ENCODE peak calls at places on chromosomes 7 and 10, in five cellular contexts. C is heart left ventricle, V is lower leg skin, W is A549, K is spleen. Z is an unnamed sample.

GRCh38 chr10:123427386-123427785 is 238.8 kb upstream of the GPR26 start:
- DNase-seq in C (no peak), V (no peak), W (peak; percentile 38), K (no peak), Z (no peak)

GRCh38 chr10:76230866-76231257 is 799.4 kb downstream of the LRMDA start:
- DNase-seq in C (no peak), V (no peak), W (no peak), K (no peak), Z (no peak)

GRCh38 chr10:4656576-4657194 is 169.3 kb upstream of the AKR1E2 start:
- DNase-seq in C (peak; percentile 66), V (peak; percentile 60), W (peak; percentile 34), K (peak; percentile 76), Z (peak; percentile 72)

GRCh38 chr7:64625114-64626082 is 40.5 kb upstream of the ZNF107 start:
- DNase-seq in C (no peak), V (no peak), W (no peak), K (no peak), Z (no peak)

GRCh38 chr7:128672927-128673517 is 930 bp downstream of the GARIN1A start:
- DNase-seq in C (no peak), V (no peak), W (no peak), K (no peak), Z (no peak)

GRCh38 chr7:39691821-39692220 is 68.4 kb downstream of the RALA start:
- DNase-seq in C (no peak), V (no peak), W (no peak), K (no peak), Z (no peak)

GRCh38 chr10:79171504-79171903 is 102.7 kb downstream of the ZMIZ1 start:
- DNase-seq in C (no peak), V (no peak), W (no peak), K (no peak), Z (no peak)

GRCh38 chr7:93176961-93177580 is 28.9 kb upstream of the SAMD9L start:
- DNase-seq in C (no peak), V (no peak), W (no peak), K (no peak), Z (no peak)

GRCh38 chr10:128604025-128604424 is 477.8 kb upstream of the MKI67 start:
- DNase-seq in C (no peak), V (no peak), W (no peak), K (no peak), Z (peak; percentile 36)

GRCh38 chr10:131015271-131015670 is 296.2 kb downstream of the TCERG1L start:
- DNase-seq in C (no peak), V (no peak), W (no peak), K (no peak), Z (no peak)

GRCh38 chr7:135601182-135601581 is 43.5 kb downstream of the NUP205 start:
- DNase-seq in C (no peak), V (no peak), W (no peak), K (no peak), Z (no peak)

GRCh38 chr10:29735628-29736324 is 101.0 kb upstream of the SVIL start:
- DNase-seq in C (peak; percentile 84), V (peak; percentile 80), W (peak; percentile 95), K (peak; percentile 97), Z (peak; percentile 92)
- TF ChIP-seq POLR2A in C (peak; percentile 33), V (no peak), W (no peak), K (no peak), Z (peak; percentile 67)

GRCh38 chr7:112940314-112940732 is 146.3 kb downstream of the GPR85 start:
- DNase-seq in C (no peak), V (no peak), W (no peak), K (no peak), Z (no peak)
- TF ChIP-seq POLR2A in C (no peak), V (no peak), W (no peak), K (no peak), Z (no peak)

DNA sequence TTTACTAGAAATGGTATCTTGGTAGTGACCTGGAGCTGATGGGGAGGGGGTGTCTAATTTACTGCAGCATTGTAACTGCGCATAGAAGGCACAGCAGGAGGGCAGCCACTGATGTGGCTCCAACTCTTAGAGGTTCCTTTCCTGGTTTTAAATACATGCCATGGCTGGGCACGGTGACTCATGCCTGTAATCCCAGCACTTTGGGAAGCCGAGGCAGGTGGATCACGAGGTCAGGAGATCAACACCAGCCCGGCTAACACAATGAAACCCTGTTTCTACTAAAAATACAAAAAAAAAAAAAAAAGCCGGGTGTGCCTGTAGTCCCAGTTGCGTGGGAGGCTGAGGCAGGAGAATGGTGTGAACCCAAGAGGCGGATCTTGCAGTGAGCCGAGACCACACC is 19.2 kb upstream of the SEC61G start:
- DNase-seq in C (no peak), V (no peak), W (no peak), K (no peak), Z (no peak)
- TF ChIP-seq POLR2A in C (no peak), V (no peak), W (no peak), K (no peak), Z (no peak)

GRCh38 chr10:35426657-35427056 is 90.3 kb downstream of the CCNY start:
- DNase-seq in C (no peak), V (no peak), W (no peak), K (no peak), Z (no peak)
- TF ChIP-seq POLR2A in C (no peak), V (no peak), W (no peak), K (no peak), Z (no peak)

GRCh38 chr10:84293574-84294016 is 34.8 kb upstream of the CCSER2 start:
- DNase-seq in C (no peak), V (no peak), W (no peak), K (no peak), Z (no peak)

GRCh38 chr10:84298077-84298476 is 30.3 kb upstream of the CCSER2 start:
- DNase-seq in C (no peak), V (no peak), W (no peak), K (no peak), Z (no peak)

GRCh38 chr10:84293171-84293570 is 35.2 kb upstream of the CCSER2 start:
- DNase-seq in C (no peak), V (no peak), W (no peak), K (no peak), Z (no peak)

GRCh38 chr10:84294766-84295447 is 33.5 kb upstream of the CCSER2 start:
- DNase-seq in C (no peak), V (no peak), W (no peak), K (no peak), Z (no peak)

DNA sequence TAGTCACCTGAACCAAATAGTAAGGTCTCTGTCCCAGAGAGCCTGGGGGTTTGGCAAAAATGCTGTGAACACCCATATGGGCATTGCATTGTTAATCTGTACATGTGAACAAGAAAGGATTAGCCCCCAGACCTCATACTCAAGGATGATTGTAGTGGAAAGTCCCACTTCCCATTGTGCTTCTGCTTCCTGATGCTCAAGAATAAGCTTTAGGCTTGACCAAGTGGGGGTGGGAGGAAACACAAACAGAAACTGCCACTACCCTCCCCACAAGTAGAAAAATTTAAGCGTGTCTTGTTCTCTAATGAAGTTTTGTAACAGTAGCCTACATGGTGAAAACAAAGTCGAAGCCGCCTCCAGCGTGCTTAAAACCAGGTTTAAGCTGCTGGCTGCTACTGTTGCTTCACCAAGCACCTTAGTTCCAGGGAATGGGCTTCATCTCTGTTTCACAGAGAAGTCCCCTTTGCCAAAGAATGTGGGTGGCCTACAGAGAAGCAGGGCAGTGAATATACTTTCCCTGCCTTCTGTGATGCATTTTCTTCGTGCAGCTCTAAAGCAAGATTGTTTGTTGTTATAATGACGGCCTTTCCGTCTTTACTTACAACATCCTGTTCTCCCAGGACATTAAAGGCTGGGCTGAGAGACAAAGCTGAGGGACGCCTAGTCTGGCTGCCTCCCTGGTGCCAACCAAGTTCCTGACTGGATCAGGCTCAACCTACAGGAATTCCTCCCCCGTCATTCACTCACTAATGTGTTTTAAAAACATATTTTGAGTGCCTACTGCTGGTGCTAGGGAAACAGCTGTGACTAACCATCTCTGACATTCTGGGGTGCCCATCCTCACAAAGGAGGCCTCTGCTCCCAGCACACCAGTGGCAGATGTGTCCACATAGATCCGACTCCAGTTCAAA is 32.1 kb upstream of the CCSER2 start:
- DNase-seq in C (no peak), V (no peak), W (no peak), K (no peak), Z (no peak)
- TF ChIP-seq POLR2A in C (no peak), V (no peak), W (no peak), K (no peak), Z (no peak)

GRCh38 chr7:87312215-87312865 is 33.1 kb upstream of the CROT start:
- DNase-seq in C (no peak), V (peak; percentile 43), W (peak; percentile 52), K (no peak), Z (peak; percentile 63)
- TF ChIP-seq POLR2A in C (no peak), V (no peak), W (no peak), K (no peak), Z (no peak)

GRCh38 chr10:61903184-61903990 is 1.9 kb downstream of the ARID5B start:
- DNase-seq in C (peak; percentile 68), V (peak; percentile 51), W (peak; percentile 35), K (peak; percentile 95), Z (peak; percentile 76)
- TF ChIP-seq POLR2A in C (peak; percentile 38), V (no peak), W (no peak), K (peak; percentile 74), Z (peak; percentile 72)

DNA sequence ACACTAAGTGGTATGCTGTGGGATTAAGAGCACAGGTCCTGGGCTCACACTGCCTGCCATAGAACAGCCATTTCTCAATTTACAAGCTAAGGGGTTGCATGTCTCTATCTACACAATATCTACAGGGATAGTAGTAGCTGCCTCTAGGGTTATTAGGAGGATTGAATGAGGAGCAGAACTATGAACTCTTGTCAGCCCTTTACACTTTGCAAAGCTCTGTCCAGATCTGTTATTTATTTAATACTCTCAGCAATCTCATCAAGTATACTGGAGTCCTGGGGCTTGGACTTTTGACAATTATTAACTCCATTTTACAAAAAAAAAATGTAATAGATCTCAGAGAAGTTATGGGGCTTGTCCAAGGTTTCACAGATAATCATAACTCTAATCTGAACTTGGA is 6.8 kb downstream of the OPALIN start:
- DNase-seq in C (no peak), V (no peak), W (no peak), K (no peak), Z (no peak)
- TF ChIP-seq POLR2A in C (no peak), V (no peak), W (no peak), K (no peak), Z (no peak)

DNA sequence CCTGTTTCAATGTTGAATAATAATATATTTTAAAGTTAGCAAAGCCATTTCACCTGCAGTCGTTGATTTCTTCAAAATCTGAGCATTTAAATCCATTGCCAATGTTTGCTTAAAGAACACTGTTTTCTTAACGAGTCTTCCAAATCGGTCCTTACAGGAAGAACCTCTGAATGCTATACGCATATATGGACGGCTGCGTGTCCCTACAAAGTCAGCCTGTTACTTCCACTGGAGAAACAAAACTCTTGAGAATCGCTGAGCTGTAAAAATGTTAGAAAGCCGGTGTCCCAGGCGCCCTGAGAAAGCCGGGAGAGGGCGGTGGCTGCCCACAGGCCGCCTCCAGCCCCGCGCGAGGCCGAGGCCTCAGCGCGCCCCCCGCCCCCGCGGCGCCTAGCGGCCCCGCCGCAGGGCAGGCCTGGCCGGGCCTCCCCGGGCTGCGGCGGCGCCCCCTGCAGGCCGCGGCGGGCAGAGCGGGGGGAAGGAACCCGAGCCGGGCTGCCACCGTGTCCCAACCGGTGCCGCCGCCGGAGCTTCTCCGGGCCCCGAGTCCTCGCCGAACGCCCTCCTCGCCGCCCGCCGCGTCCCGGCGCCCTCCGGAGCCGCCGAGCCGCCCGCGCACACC is at the start of gene FHIP2A:
- DNase-seq in C (peak; percentile 84), V (peak; percentile 53), W (peak; percentile 61), K (peak; percentile 97), Z (peak; percentile 86)
- TF ChIP-seq POLR2A in C (peak; percentile 53), V (no peak), W (peak; percentile 19), K (no peak), Z (no peak)

Z was measured in transverse colon.